ENCODE peak calls at places on chromosomes 16 and 17, in ten cellular contexts. One of them, this sample, is unnamed.

GRCh38 chr17:49521521-49522185 is 26.6 kb downstream of the NGFR start:
- DNase-seq in activated naive CD8-positive, alpha-beta T cell treated with anti-CD3 and anti-CD28 coated beads for 36 hours: no peak
- DNase-seq in smooth muscle cell of the brain vasculature: no peak
- DNase-seq in ovary: no peak
- DNase-seq in NCI-H2171 treated with DMSO at 0.1 percent for 48 hours: no peak
- DNase-seq in NCI-H510A: no peak
- DNase-seq in adrenal gland: peak; percentile 14
- DNase-seq in naive thymus-derived CD8-positive, alpha-beta T cell: no peak
- DNase-seq in mammary epithelial cell: no peak
- DNase-seq in activated T-cell treated with anti-CD3 and anti-CD28 coated beads, Interleukin-2, amount 50 U/mL, for 24 hours: no peak
- DNase-seq in this sample: no peak

GRCh38 chr17:77572065-77572601 is 386.4 kb upstream of the TNRC6C start:
- DNase-seq in activated naive CD8-positive, alpha-beta T cell treated with anti-CD3 and anti-CD28 coated beads for 36 hours: no peak
- DNase-seq in smooth muscle cell of the brain vasculature: no peak
- DNase-seq in ovary: no peak
- DNase-seq in NCI-H2171 treated with DMSO at 0.1 percent for 48 hours: no peak
- DNase-seq in NCI-H510A: no peak
- DNase-seq in adrenal gland: no peak
- DNase-seq in naive thymus-derived CD8-positive, alpha-beta T cell: no peak
- DNase-seq in mammary epithelial cell: no peak
- DNase-seq in activated T-cell treated with anti-CD3 and anti-CD28 coated beads, Interleukin-2, amount 50 U/mL, for 24 hours: no peak
- DNase-seq in this sample: no peak

GRCh38 chr17:82225368-82226029 is 3.3 kb upstream of the SLC16A3 start:
- DNase-seq in activated naive CD8-positive, alpha-beta T cell treated with anti-CD3 and anti-CD28 coated beads for 36 hours: no peak
- DNase-seq in smooth muscle cell of the brain vasculature: no peak
- DNase-seq in ovary: peak; percentile 19
- DNase-seq in NCI-H2171 treated with DMSO at 0.1 percent for 48 hours: no peak
- DNase-seq in NCI-H510A: no peak
- DNase-seq in adrenal gland: no peak
- DNase-seq in naive thymus-derived CD8-positive, alpha-beta T cell: no peak
- DNase-seq in mammary epithelial cell: no peak
- DNase-seq in activated T-cell treated with anti-CD3 and anti-CD28 coated beads, Interleukin-2, amount 50 U/mL, for 24 hours: no peak
- DNase-seq in this sample: no peak

GRCh38 chr17:72022328-72022727 is 98.5 kb upstream of the SOX9 start:
- DNase-seq in activated naive CD8-positive, alpha-beta T cell treated with anti-CD3 and anti-CD28 coated beads for 36 hours: no peak
- DNase-seq in smooth muscle cell of the brain vasculature: no peak
- DNase-seq in ovary: no peak
- DNase-seq in NCI-H2171 treated with DMSO at 0.1 percent for 48 hours: no peak
- DNase-seq in NCI-H510A: no peak
- DNase-seq in adrenal gland: no peak
- DNase-seq in naive thymus-derived CD8-positive, alpha-beta T cell: no peak
- DNase-seq in mammary epithelial cell: no peak
- DNase-seq in activated T-cell treated with anti-CD3 and anti-CD28 coated beads, Interleukin-2, amount 50 U/mL, for 24 hours: no peak
- DNase-seq in this sample: no peak

GRCh38 chr17:68182940-68183551 is 64.8 kb upstream of the AMZ2 start:
- DNase-seq in activated naive CD8-positive, alpha-beta T cell treated with anti-CD3 and anti-CD28 coated beads for 36 hours: peak; percentile 61
- DNase-seq in smooth muscle cell of the brain vasculature: no peak
- DNase-seq in ovary: no peak
- DNase-seq in NCI-H2171 treated with DMSO at 0.1 percent for 48 hours: no peak
- DNase-seq in NCI-H510A: no peak
- DNase-seq in adrenal gland: no peak
- DNase-seq in naive thymus-derived CD8-positive, alpha-beta T cell: peak; percentile 61
- DNase-seq in mammary epithelial cell: peak; percentile 55
- DNase-seq in activated T-cell treated with anti-CD3 and anti-CD28 coated beads, Interleukin-2, amount 50 U/mL, for 24 hours: peak; percentile 73
- DNase-seq in this sample: no peak

GRCh38 chr17:51085150-51085805 is 35.4 kb downstream of the SPAG9 start:
- DNase-seq in activated naive CD8-positive, alpha-beta T cell treated with anti-CD3 and anti-CD28 coated beads for 36 hours: no peak
- DNase-seq in smooth muscle cell of the brain vasculature: no peak
- DNase-seq in ovary: no peak
- DNase-seq in NCI-H2171 treated with DMSO at 0.1 percent for 48 hours: no peak
- DNase-seq in NCI-H510A: no peak
- DNase-seq in adrenal gland: no peak
- DNase-seq in naive thymus-derived CD8-positive, alpha-beta T cell: no peak
- DNase-seq in mammary epithelial cell: peak; percentile 41
- DNase-seq in activated T-cell treated with anti-CD3 and anti-CD28 coated beads, Interleukin-2, amount 50 U/mL, for 24 hours: no peak
- DNase-seq in this sample: no peak

GRCh38 chr16:52613508-52613907 is 66.6 kb upstream of the TOX3 start:
- DNase-seq in activated naive CD8-positive, alpha-beta T cell treated with anti-CD3 and anti-CD28 coated beads for 36 hours: no peak
- DNase-seq in smooth muscle cell of the brain vasculature: no peak
- DNase-seq in ovary: no peak
- DNase-seq in NCI-H2171 treated with DMSO at 0.1 percent for 48 hours: no peak
- DNase-seq in NCI-H510A: no peak
- DNase-seq in adrenal gland: no peak
- DNase-seq in naive thymus-derived CD8-positive, alpha-beta T cell: no peak
- DNase-seq in mammary epithelial cell: no peak
- DNase-seq in activated T-cell treated with anti-CD3 and anti-CD28 coated beads, Interleukin-2, amount 50 U/mL, for 24 hours: no peak
- DNase-seq in this sample: no peak

GRCh38 chr16:78705694-78706093 is 606.2 kb downstream of the WWOX start:
- DNase-seq in activated naive CD8-positive, alpha-beta T cell treated with anti-CD3 and anti-CD28 coated beads for 36 hours: no peak
- DNase-seq in smooth muscle cell of the brain vasculature: no peak
- DNase-seq in ovary: no peak
- DNase-seq in NCI-H2171 treated with DMSO at 0.1 percent for 48 hours: peak; percentile 34
- DNase-seq in NCI-H510A: no peak
- DNase-seq in adrenal gland: no peak
- DNase-seq in naive thymus-derived CD8-positive, alpha-beta T cell: no peak
- DNase-seq in mammary epithelial cell: peak; percentile 66
- DNase-seq in activated T-cell treated with anti-CD3 and anti-CD28 coated beads, Interleukin-2, amount 50 U/mL, for 24 hours: no peak
- DNase-seq in this sample: peak; percentile 7

GRCh38 chr16:53094013-53094630 is 39.3 kb downstream of the CHD9 start:
- DNase-seq in activated naive CD8-positive, alpha-beta T cell treated with anti-CD3 and anti-CD28 coated beads for 36 hours: no peak
- DNase-seq in smooth muscle cell of the brain vasculature: no peak
- DNase-seq in ovary: peak; percentile 41
- DNase-seq in NCI-H2171 treated with DMSO at 0.1 percent for 48 hours: peak; percentile 67
- DNase-seq in NCI-H510A: peak; percentile 81
- DNase-seq in adrenal gland: peak; percentile 49
- DNase-seq in naive thymus-derived CD8-positive, alpha-beta T cell: no peak
- DNase-seq in mammary epithelial cell: no peak
- DNase-seq in activated T-cell treated with anti-CD3 and anti-CD28 coated beads, Interleukin-2, amount 50 U/mL, for 24 hours: no peak
- DNase-seq in this sample: no peak

GRCh38 chr17:28889996-28890395 is 7.5 kb downstream of the FLOT2 start:
- DNase-seq in activated naive CD8-positive, alpha-beta T cell treated with anti-CD3 and anti-CD28 coated beads for 36 hours: no peak
- DNase-seq in smooth muscle cell of the brain vasculature: no peak
- DNase-seq in ovary: no peak
- DNase-seq in NCI-H2171 treated with DMSO at 0.1 percent for 48 hours: no peak
- DNase-seq in NCI-H510A: no peak
- DNase-seq in adrenal gland: no peak
- DNase-seq in naive thymus-derived CD8-positive, alpha-beta T cell: no peak
- DNase-seq in mammary epithelial cell: no peak
- DNase-seq in activated T-cell treated with anti-CD3 and anti-CD28 coated beads, Interleukin-2, amount 50 U/mL, for 24 hours: no peak
- DNase-seq in this sample: no peak

GRCh38 chr16:84379731-84380369 is 11.5 kb downstream of the ATP2C2 start:
- DNase-seq in activated naive CD8-positive, alpha-beta T cell treated with anti-CD3 and anti-CD28 coated beads for 36 hours: no peak
- DNase-seq in smooth muscle cell of the brain vasculature: no peak
- DNase-seq in ovary: no peak
- DNase-seq in NCI-H2171 treated with DMSO at 0.1 percent for 48 hours: peak; percentile 83
- DNase-seq in NCI-H510A: no peak
- DNase-seq in adrenal gland: no peak
- DNase-seq in naive thymus-derived CD8-positive, alpha-beta T cell: no peak
- DNase-seq in mammary epithelial cell: no peak
- DNase-seq in activated T-cell treated with anti-CD3 and anti-CD28 coated beads, Interleukin-2, amount 50 U/mL, for 24 hours: no peak
- DNase-seq in this sample: no peak

GRCh38 chr17:49074851-49075540 is 57.6 kb upstream of the B4GALNT2 start:
- DNase-seq in activated naive CD8-positive, alpha-beta T cell treated with anti-CD3 and anti-CD28 coated beads for 36 hours: no peak
- DNase-seq in smooth muscle cell of the brain vasculature: no peak
- DNase-seq in ovary: no peak
- DNase-seq in NCI-H2171 treated with DMSO at 0.1 percent for 48 hours: no peak
- DNase-seq in NCI-H510A: no peak
- DNase-seq in adrenal gland: no peak
- DNase-seq in naive thymus-derived CD8-positive, alpha-beta T cell: no peak
- DNase-seq in mammary epithelial cell: no peak
- DNase-seq in activated T-cell treated with anti-CD3 and anti-CD28 coated beads, Interleukin-2, amount 50 U/mL, for 24 hours: no peak
- DNase-seq in this sample: no peak

GRCh38 chr16:46688101-46688656 is 799 bp downstream of the VPS35 start:
- DNase-seq in activated naive CD8-positive, alpha-beta T cell treated with anti-CD3 and anti-CD28 coated beads for 36 hours: no peak
- DNase-seq in smooth muscle cell of the brain vasculature: no peak
- DNase-seq in ovary: no peak
- DNase-seq in NCI-H2171 treated with DMSO at 0.1 percent for 48 hours: no peak
- DNase-seq in NCI-H510A: no peak
- DNase-seq in adrenal gland: peak; percentile 35
- DNase-seq in naive thymus-derived CD8-positive, alpha-beta T cell: no peak
- DNase-seq in mammary epithelial cell: peak; percentile 76
- DNase-seq in activated T-cell treated with anti-CD3 and anti-CD28 coated beads, Interleukin-2, amount 50 U/mL, for 24 hours: no peak
- DNase-seq in this sample: no peak

GRCh38 chr16:57807968-57808528 is 5.8 kb upstream of the KIFC3 start:
- DNase-seq in activated naive CD8-positive, alpha-beta T cell treated with anti-CD3 and anti-CD28 coated beads for 36 hours: peak; percentile 28
- DNase-seq in smooth muscle cell of the brain vasculature: no peak
- DNase-seq in ovary: peak; percentile 82
- DNase-seq in NCI-H2171 treated with DMSO at 0.1 percent for 48 hours: peak; percentile 68
- DNase-seq in NCI-H510A: peak; percentile 26
- DNase-seq in adrenal gland: peak; percentile 90
- DNase-seq in naive thymus-derived CD8-positive, alpha-beta T cell: no peak
- DNase-seq in mammary epithelial cell: peak; percentile 95
- DNase-seq in activated T-cell treated with anti-CD3 and anti-CD28 coated beads, Interleukin-2, amount 50 U/mL, for 24 hours: peak; percentile 75
- DNase-seq in this sample: no peak

GRCh38 chr17:60554377-60554788 is 28.3 kb upstream of the APPBP2 start:
- DNase-seq in activated naive CD8-positive, alpha-beta T cell treated with anti-CD3 and anti-CD28 coated beads for 36 hours: no peak
- DNase-seq in smooth muscle cell of the brain vasculature: peak; percentile 36
- DNase-seq in ovary: no peak
- DNase-seq in NCI-H2171 treated with DMSO at 0.1 percent for 48 hours: no peak
- DNase-seq in NCI-H510A: no peak
- DNase-seq in adrenal gland: peak; percentile 87
- DNase-seq in naive thymus-derived CD8-positive, alpha-beta T cell: no peak
- DNase-seq in mammary epithelial cell: peak; percentile 63
- DNase-seq in activated T-cell treated with anti-CD3 and anti-CD28 coated beads, Interleukin-2, amount 50 U/mL, for 24 hours: no peak
- DNase-seq in this sample: no peak

GRCh38 chr17:12631076-12631475 is 34.6 kb upstream of the MYOCD start:
- DNase-seq in activated naive CD8-positive, alpha-beta T cell treated with anti-CD3 and anti-CD28 coated beads for 36 hours: no peak
- DNase-seq in smooth muscle cell of the brain vasculature: no peak
- DNase-seq in ovary: no peak
- DNase-seq in NCI-H2171 treated with DMSO at 0.1 percent for 48 hours: no peak
- DNase-seq in NCI-H510A: no peak
- DNase-seq in adrenal gland: no peak
- DNase-seq in naive thymus-derived CD8-positive, alpha-beta T cell: no peak
- DNase-seq in mammary epithelial cell: no peak
- DNase-seq in activated T-cell treated with anti-CD3 and anti-CD28 coated beads, Interleukin-2, amount 50 U/mL, for 24 hours: no peak
- DNase-seq in this sample: no peak

GRCh38 chr16:4847774-4848587 is 700 bp downstream of the UBN1 start:
- DNase-seq in activated naive CD8-positive, alpha-beta T cell treated with anti-CD3 and anti-CD28 coated beads for 36 hours: peak; percentile 49
- DNase-seq in smooth muscle cell of the brain vasculature: no peak
- DNase-seq in ovary: peak; percentile 60
- DNase-seq in NCI-H2171 treated with DMSO at 0.1 percent for 48 hours: peak; percentile 28
- DNase-seq in NCI-H510A: no peak
- DNase-seq in adrenal gland: peak; percentile 81
- DNase-seq in naive thymus-derived CD8-positive, alpha-beta T cell: no peak
- DNase-seq in mammary epithelial cell: peak; percentile 62
- DNase-seq in activated T-cell treated with anti-CD3 and anti-CD28 coated beads, Interleukin-2, amount 50 U/mL, for 24 hours: no peak
- DNase-seq in this sample: no peak

GRCh38 chr17:64170286-64170685 is 40.3 kb upstream of the ERN1 start:
- DNase-seq in activated naive CD8-positive, alpha-beta T cell treated with anti-CD3 and anti-CD28 coated beads for 36 hours: no peak
- DNase-seq in smooth muscle cell of the brain vasculature: no peak
- DNase-seq in ovary: no peak
- DNase-seq in NCI-H2171 treated with DMSO at 0.1 percent for 48 hours: no peak
- DNase-seq in NCI-H510A: no peak
- DNase-seq in adrenal gland: no peak
- DNase-seq in naive thymus-derived CD8-positive, alpha-beta T cell: no peak
- DNase-seq in mammary epithelial cell: no peak
- DNase-seq in activated T-cell treated with anti-CD3 and anti-CD28 coated beads, Interleukin-2, amount 50 U/mL, for 24 hours: peak; percentile 16
- DNase-seq in this sample: no peak

GRCh38 chr17:1976000-1976682 is 49.0 kb downstream of the RTN4RL1 start:
- DNase-seq in activated naive CD8-positive, alpha-beta T cell treated with anti-CD3 and anti-CD28 coated beads for 36 hours: peak; percentile 14
- DNase-seq in smooth muscle cell of the brain vasculature: no peak
- DNase-seq in ovary: no peak
- DNase-seq in NCI-H2171 treated with DMSO at 0.1 percent for 48 hours: no peak
- DNase-seq in NCI-H510A: no peak
- DNase-seq in adrenal gland: no peak
- DNase-seq in naive thymus-derived CD8-positive, alpha-beta T cell: no peak
- DNase-seq in mammary epithelial cell: no peak
- DNase-seq in activated T-cell treated with anti-CD3 and anti-CD28 coated beads, Interleukin-2, amount 50 U/mL, for 24 hours: no peak
- DNase-seq in this sample: no peak

GRCh38 chr17:76107507-76107906 is 3.9 kb upstream of the EXOC7 start:
- DNase-seq in activated naive CD8-positive, alpha-beta T cell treated with anti-CD3 and anti-CD28 coated beads for 36 hours: no peak
- DNase-seq in smooth muscle cell of the brain vasculature: no peak
- DNase-seq in ovary: no peak
- DNase-seq in NCI-H2171 treated with DMSO at 0.1 percent for 48 hours: no peak
- DNase-seq in NCI-H510A: no peak
- DNase-seq in adrenal gland: no peak
- DNase-seq in naive thymus-derived CD8-positive, alpha-beta T cell: no peak
- DNase-seq in mammary epithelial cell: no peak
- DNase-seq in activated T-cell treated with anti-CD3 and anti-CD28 coated beads, Interleukin-2, amount 50 U/mL, for 24 hours: no peak
- DNase-seq in this sample: no peak

GRCh38 chr16:66298006-66298405 is 68.5 kb upstream of the CDH5 start:
- DNase-seq in activated naive CD8-positive, alpha-beta T cell treated with anti-CD3 and anti-CD28 coated beads for 36 hours: no peak
- DNase-seq in smooth muscle cell of the brain vasculature: no peak
- DNase-seq in ovary: no peak
- DNase-seq in NCI-H2171 treated with DMSO at 0.1 percent for 48 hours: no peak
- DNase-seq in NCI-H510A: no peak
- DNase-seq in adrenal gland: no peak
- DNase-seq in naive thymus-derived CD8-positive, alpha-beta T cell: no peak
- DNase-seq in mammary epithelial cell: no peak
- DNase-seq in activated T-cell treated with anti-CD3 and anti-CD28 coated beads, Interleukin-2, amount 50 U/mL, for 24 hours: no peak
- DNase-seq in this sample: no peak

GRCh38 chr17:78883533-78884131 is 19.4 kb downstream of the CEP295NL start:
- DNase-seq in activated naive CD8-positive, alpha-beta T cell treated with anti-CD3 and anti-CD28 coated beads for 36 hours: no peak
- DNase-seq in smooth muscle cell of the brain vasculature: peak; percentile 85
- DNase-seq in ovary: peak; percentile 86
- DNase-seq in NCI-H2171 treated with DMSO at 0.1 percent for 48 hours: no peak
- DNase-seq in NCI-H510A: peak; percentile 59
- DNase-seq in adrenal gland: peak; percentile 85
- DNase-seq in naive thymus-derived CD8-positive, alpha-beta T cell: no peak
- DNase-seq in mammary epithelial cell: peak; percentile 80
- DNase-seq in activated T-cell treated with anti-CD3 and anti-CD28 coated beads, Interleukin-2, amount 50 U/mL, for 24 hours: no peak
- DNase-seq in this sample: no peak

GRCh38 chr16:30394603-30395154 is 541 bp upstream of the ZNF48 start:
- DNase-seq in activated naive CD8-positive, alpha-beta T cell treated with anti-CD3 and anti-CD28 coated beads for 36 hours: no peak
- DNase-seq in smooth muscle cell of the brain vasculature: no peak
- DNase-seq in ovary: no peak
- DNase-seq in NCI-H2171 treated with DMSO at 0.1 percent for 48 hours: no peak
- DNase-seq in NCI-H510A: no peak
- DNase-seq in adrenal gland: no peak
- DNase-seq in naive thymus-derived CD8-positive, alpha-beta T cell: no peak
- DNase-seq in mammary epithelial cell: no peak
- DNase-seq in activated T-cell treated with anti-CD3 and anti-CD28 coated beads, Interleukin-2, amount 50 U/mL, for 24 hours: no peak
- DNase-seq in this sample: no peak

GRCh38 chr16:79278506-79278905 is 322.0 kb downstream of the MAF start:
- DNase-seq in activated naive CD8-positive, alpha-beta T cell treated with anti-CD3 and anti-CD28 coated beads for 36 hours: peak; percentile 58
- DNase-seq in smooth muscle cell of the brain vasculature: no peak
- DNase-seq in ovary: no peak
- DNase-seq in NCI-H2171 treated with DMSO at 0.1 percent for 48 hours: no peak
- DNase-seq in NCI-H510A: no peak
- DNase-seq in adrenal gland: no peak
- DNase-seq in naive thymus-derived CD8-positive, alpha-beta T cell: peak; percentile 21
- DNase-seq in mammary epithelial cell: no peak
- DNase-seq in activated T-cell treated with anti-CD3 and anti-CD28 coated beads, Interleukin-2, amount 50 U/mL, for 24 hours: peak; percentile 70
- DNase-seq in this sample: no peak

GRCh38 chr17:57682667-57683066 is 62.4 kb downstream of the CCDC182 start:
- DNase-seq in activated naive CD8-positive, alpha-beta T cell treated with anti-CD3 and anti-CD28 coated beads for 36 hours: no peak
- DNase-seq in smooth muscle cell of the brain vasculature: no peak
- DNase-seq in ovary: no peak
- DNase-seq in NCI-H2171 treated with DMSO at 0.1 percent for 48 hours: no peak
- DNase-seq in NCI-H510A: no peak
- DNase-seq in adrenal gland: no peak
- DNase-seq in naive thymus-derived CD8-positive, alpha-beta T cell: no peak
- DNase-seq in mammary epithelial cell: no peak
- DNase-seq in activated T-cell treated with anti-CD3 and anti-CD28 coated beads, Interleukin-2, amount 50 U/mL, for 24 hours: no peak
- DNase-seq in this sample: no peak

GRCh38 chr17:56934280-56934679 is 20.4 kb upstream of the TRIM25 start:
- DNase-seq in activated naive CD8-positive, alpha-beta T cell treated with anti-CD3 and anti-CD28 coated beads for 36 hours: no peak
- DNase-seq in smooth muscle cell of the brain vasculature: no peak
- DNase-seq in ovary: no peak
- DNase-seq in NCI-H2171 treated with DMSO at 0.1 percent for 48 hours: no peak
- DNase-seq in NCI-H510A: no peak
- DNase-seq in adrenal gland: no peak
- DNase-seq in naive thymus-derived CD8-positive, alpha-beta T cell: no peak
- DNase-seq in mammary epithelial cell: peak; percentile 85
- DNase-seq in activated T-cell treated with anti-CD3 and anti-CD28 coated beads, Interleukin-2, amount 50 U/mL, for 24 hours: no peak
- DNase-seq in this sample: no peak

GRCh38 chr17:80924807-80925610 is 66.6 kb upstream of the CHMP6 start:
- DNase-seq in activated naive CD8-positive, alpha-beta T cell treated with anti-CD3 and anti-CD28 coated beads for 36 hours: no peak
- DNase-seq in smooth muscle cell of the brain vasculature: no peak
- DNase-seq in ovary: no peak
- DNase-seq in NCI-H2171 treated with DMSO at 0.1 percent for 48 hours: no peak
- DNase-seq in NCI-H510A: no peak
- DNase-seq in adrenal gland: no peak
- DNase-seq in naive thymus-derived CD8-positive, alpha-beta T cell: no peak
- DNase-seq in mammary epithelial cell: no peak
- DNase-seq in activated T-cell treated with anti-CD3 and anti-CD28 coated beads, Interleukin-2, amount 50 U/mL, for 24 hours: no peak
- DNase-seq in this sample: no peak

GRCh38 chr17:77738666-77739531 is 219.6 kb upstream of the TNRC6C start:
- DNase-seq in activated naive CD8-positive, alpha-beta T cell treated with anti-CD3 and anti-CD28 coated beads for 36 hours: no peak
- DNase-seq in smooth muscle cell of the brain vasculature: no peak
- DNase-seq in ovary: no peak
- DNase-seq in NCI-H2171 treated with DMSO at 0.1 percent for 48 hours: no peak
- DNase-seq in NCI-H510A: no peak
- DNase-seq in adrenal gland: peak; percentile 26
- DNase-seq in naive thymus-derived CD8-positive, alpha-beta T cell: no peak
- DNase-seq in mammary epithelial cell: no peak
- DNase-seq in activated T-cell treated with anti-CD3 and anti-CD28 coated beads, Interleukin-2, amount 50 U/mL, for 24 hours: peak; percentile 16
- DNase-seq in this sample: no peak